ENCODE peak calls at places on chromosomes 16 and 17, in four cellular contexts. One of them, this sample, is unnamed.

GRCh38 chr17:40610359-40610758 is 37.3 kb downstream of the SMARCE1 start:
- DNase-seq in mucosa of descending colon: no peak
- DNase-seq in prostate gland: no peak
- DNase-seq in NB4: no peak
- DNase-seq in this sample: no peak

GRCh38 chr16:56306690-56307533 is 115.6 kb downstream of the GNAO1 start:
- DNase-seq in NB4: no peak
- DNase-seq in prostate gland: no peak
- DNase-seq in mucosa of descending colon: no peak
- DNase-seq in this sample: no peak

GRCh38 chr17:38538906-38539305 is 66.8 kb downstream of the SRCIN1 start:
- DNase-seq in NB4: no peak
- DNase-seq in mucosa of descending colon: no peak
- DNase-seq in prostate gland: no peak
- DNase-seq in this sample: no peak

GRCh38 chr16:83390759-83391158 is 417.0 kb upstream of the HSBP1 start:
- DNase-seq in NB4: no peak
- DNase-seq in mucosa of descending colon: no peak
- DNase-seq in prostate gland: no peak
- DNase-seq in this sample: no peak

GRCh38 chr16:77991701-77992100 is 30.6 kb upstream of the CLEC3A start:
- DNase-seq in NB4: no peak
- DNase-seq in prostate gland: no peak
- DNase-seq in mucosa of descending colon: no peak
- DNase-seq in this sample: no peak

GRCh38 chr16:17396762-17397498 is 73.8 kb downstream of the XYLT1 start:
- DNase-seq in NB4: no peak
- DNase-seq in mucosa of descending colon: no peak
- DNase-seq in prostate gland: peak; percentile 59
- DNase-seq in this sample: no peak

GRCh38 chr16:77374384-77374783 is 60.5 kb downstream of the ADAMTS18 start:
- DNase-seq in NB4: no peak
- DNase-seq in prostate gland: peak; percentile 15
- DNase-seq in mucosa of descending colon: no peak
- DNase-seq in this sample: no peak

GRCh38 chr17:79793924-79794304 is 3.0 kb downstream of the CBX8 start:
- DNase-seq in NB4: no peak
- DNase-seq in prostate gland: no peak
- DNase-seq in mucosa of descending colon: no peak
- DNase-seq in this sample: no peak

GRCh38 chr17:83062011-83062817 is 17.2 kb upstream of the METRNL start:
- DNase-seq in mucosa of descending colon: peak; percentile 43
- DNase-seq in prostate gland: no peak
- DNase-seq in NB4: no peak
- DNase-seq in this sample: peak; percentile 40

GRCh38 chr17:72567774-72568173 is 447.0 kb downstream of the SOX9 start:
- DNase-seq in NB4: no peak
- DNase-seq in prostate gland: no peak
- DNase-seq in mucosa of descending colon: no peak
- DNase-seq in this sample: no peak

GRCh38 chr16:87350681-87351319 is 32.8 kb downstream of the FBXO31 start:
- DNase-seq in prostate gland: no peak
- DNase-seq in NB4: no peak
- DNase-seq in mucosa of descending colon: no peak
- DNase-seq in this sample: no peak

GRCh38 chr16:10688291-10688690 is 6.4 kb downstream of the TEKT5 start:
- DNase-seq in prostate gland: peak; percentile 19
- DNase-seq in mucosa of descending colon: no peak
- DNase-seq in NB4: no peak
- DNase-seq in this sample: no peak

GRCh38 chr17:80118601-80119270 is 17.4 kb downstream of the GAA start:
- DNase-seq in NB4: no peak
- DNase-seq in mucosa of descending colon: no peak
- DNase-seq in prostate gland: no peak
- DNase-seq in this sample: no peak

GRCh38 chr17:27529230-27529796 is 73.1 kb downstream of the KSR1 start:
- DNase-seq in mucosa of descending colon: no peak
- DNase-seq in NB4: peak; percentile 92
- DNase-seq in prostate gland: no peak
- DNase-seq in this sample: peak; percentile 58

GRCh38 chr16:440627-441026 is 15.2 kb downstream of the RAB11FIP3 start:
- DNase-seq in mucosa of descending colon: no peak
- DNase-seq in prostate gland: no peak
- DNase-seq in NB4: no peak
- DNase-seq in this sample: no peak

GRCh38 chr16:27355610-27356009 is 41.8 kb downstream of the IL4R start:
- DNase-seq in mucosa of descending colon: peak; percentile 63
- DNase-seq in prostate gland: no peak
- DNase-seq in NB4: peak; percentile 58
- DNase-seq in this sample: peak; percentile 71
- TF ChIP-seq CTCF in mucosa of descending colon: no peak
- TF ChIP-seq CTCF in prostate gland: no peak
- TF ChIP-seq CTCF in NB4: peak; percentile 59
- TF ChIP-seq CTCF in this sample: peak; percentile 69

GRCh38 chr16:67228034-67228785 is 1.3 kb downstream of the TMEM208 start:
- DNase-seq in mucosa of descending colon: peak; percentile 43
- DNase-seq in prostate gland: no peak
- DNase-seq in NB4: no peak
- DNase-seq in this sample: no peak

GRCh38 chr16:67228905-67229304 is 2.0 kb downstream of the TMEM208 start:
- DNase-seq in prostate gland: no peak
- DNase-seq in mucosa of descending colon: peak; percentile 38
- DNase-seq in NB4: no peak
- DNase-seq in this sample: no peak

GRCh38 chr16:67227567-67227921 is 614 bp downstream of the TMEM208 start:
- DNase-seq in mucosa of descending colon: no peak
- DNase-seq in NB4: no peak
- DNase-seq in prostate gland: no peak
- DNase-seq in this sample: no peak

GRCh38 chr16:67226295-67226803 is 581 bp upstream of the TMEM208 start:
- DNase-seq in prostate gland: no peak
- DNase-seq in NB4: no peak
- DNase-seq in mucosa of descending colon: no peak
- DNase-seq in this sample: no peak

GRCh38 chr16:67226804-67227566 is at the start of gene TMEM208:
- DNase-seq in NB4: peak; percentile 100
- DNase-seq in prostate gland: peak; percentile 95
- DNase-seq in mucosa of descending colon: peak; percentile 98
- DNase-seq in this sample: peak; percentile 97
- TF ChIP-seq CTCF in NB4: peak; percentile 10
- TF ChIP-seq CTCF in prostate gland: no peak
- TF ChIP-seq CTCF in mucosa of descending colon: no peak
- TF ChIP-seq CTCF in this sample: no peak

DNA sequence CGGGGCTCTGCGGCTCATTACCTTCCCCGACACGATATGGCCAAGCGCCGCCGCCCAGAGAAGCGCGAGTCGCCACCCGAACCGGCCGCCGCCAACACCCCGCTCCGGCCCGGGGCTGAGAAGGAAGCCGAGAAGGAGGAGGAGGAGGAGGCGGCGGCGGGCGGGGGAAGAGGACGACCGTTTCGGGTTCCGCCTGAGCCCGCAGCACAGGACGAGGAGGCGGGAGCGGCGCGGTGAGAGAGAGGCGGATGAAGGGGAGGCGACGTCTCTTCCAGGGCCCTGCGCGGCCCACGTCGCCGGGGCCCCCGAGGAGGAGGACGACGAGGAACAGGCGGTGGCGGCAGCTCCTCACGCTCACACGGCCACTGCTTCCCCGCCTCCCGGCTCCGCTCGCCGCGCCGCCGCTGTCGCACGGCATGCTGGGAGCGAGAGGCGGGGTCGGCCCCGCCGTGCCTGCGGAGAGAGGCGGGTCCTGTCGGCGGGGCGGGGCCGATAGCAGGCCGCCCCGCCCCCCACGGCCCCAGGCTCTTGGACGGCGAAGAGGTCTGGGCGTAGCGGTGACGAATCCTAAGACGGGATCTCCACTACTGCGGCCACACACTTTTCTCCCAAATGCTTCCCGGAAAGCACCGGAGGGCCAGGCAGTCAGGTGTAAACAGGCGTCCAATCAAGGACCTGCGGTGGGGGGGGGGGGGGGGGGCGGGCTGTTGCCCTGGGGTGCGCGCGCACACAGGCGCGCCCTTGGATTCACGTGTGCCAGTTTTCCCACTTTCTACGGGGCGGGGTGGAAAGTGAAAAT is 97.3 kb upstream of the METTL9 start:
- DNase-seq in NB4: peak; percentile 92
- DNase-seq in prostate gland: peak; percentile 94
- DNase-seq in mucosa of descending colon: peak; percentile 97
- DNase-seq in this sample: peak; percentile 93
- TF ChIP-seq CTCF in NB4: no peak
- TF ChIP-seq CTCF in prostate gland: no peak
- TF ChIP-seq CTCF in mucosa of descending colon: no peak
- TF ChIP-seq CTCF in this sample: no peak

DNA sequence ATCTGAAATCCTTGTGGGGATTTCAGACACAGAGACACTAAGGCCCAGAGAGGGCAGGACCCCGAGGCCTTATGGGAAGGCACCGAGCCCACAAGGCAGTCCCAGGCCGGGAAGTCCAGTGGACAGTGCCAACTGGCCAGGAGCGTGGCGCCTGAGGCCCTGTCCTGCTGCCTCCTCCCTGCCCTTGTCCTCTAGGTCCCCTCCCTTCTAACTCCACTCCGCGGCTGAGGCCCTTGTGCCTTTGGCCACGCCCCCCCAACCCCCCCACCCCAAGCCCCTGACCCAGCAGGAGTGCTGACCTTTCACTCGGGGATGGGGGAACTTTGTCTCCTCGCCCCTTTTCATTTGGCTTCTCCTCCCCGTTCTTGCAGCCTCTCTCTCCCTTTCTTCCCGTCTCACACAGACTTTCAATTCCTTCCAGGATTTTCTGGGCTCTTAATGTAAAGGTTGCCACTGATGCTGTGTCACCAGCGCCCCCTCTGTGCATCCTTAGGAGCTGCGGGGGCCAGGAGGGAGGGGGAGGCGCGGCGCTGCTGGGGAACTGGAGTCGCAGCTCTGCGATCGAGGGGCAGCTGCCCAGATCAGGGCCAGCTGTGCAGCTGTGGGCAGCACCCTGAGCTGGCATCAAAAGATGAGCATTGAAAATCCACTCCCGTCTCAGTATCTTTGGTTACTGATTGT is 29.1 kb downstream of the CRHR1 start:
- DNase-seq in mucosa of descending colon: no peak
- DNase-seq in prostate gland: no peak
- DNase-seq in NB4: no peak
- DNase-seq in this sample: no peak
- TF ChIP-seq CTCF in mucosa of descending colon: no peak
- TF ChIP-seq CTCF in prostate gland: no peak
- TF ChIP-seq CTCF in NB4: peak; percentile 34
- TF ChIP-seq CTCF in this sample: no peak

GRCh38 chr16:79882292-79882995 is 281.9 kb upstream of the MAF start:
- DNase-seq in prostate gland: no peak
- DNase-seq in mucosa of descending colon: no peak
- DNase-seq in NB4: no peak
- DNase-seq in this sample: no peak

GRCh38 chr16:79883494-79883893 is 283.0 kb upstream of the MAF start:
- DNase-seq in prostate gland: no peak
- DNase-seq in NB4: no peak
- DNase-seq in mucosa of descending colon: no peak
- DNase-seq in this sample: no peak

GRCh38 chr16:79887541-79888540 is 287.3 kb upstream of the MAF start:
- DNase-seq in prostate gland: peak; percentile 54
- DNase-seq in mucosa of descending colon: no peak
- DNase-seq in NB4: no peak
- DNase-seq in this sample: no peak

DNA sequence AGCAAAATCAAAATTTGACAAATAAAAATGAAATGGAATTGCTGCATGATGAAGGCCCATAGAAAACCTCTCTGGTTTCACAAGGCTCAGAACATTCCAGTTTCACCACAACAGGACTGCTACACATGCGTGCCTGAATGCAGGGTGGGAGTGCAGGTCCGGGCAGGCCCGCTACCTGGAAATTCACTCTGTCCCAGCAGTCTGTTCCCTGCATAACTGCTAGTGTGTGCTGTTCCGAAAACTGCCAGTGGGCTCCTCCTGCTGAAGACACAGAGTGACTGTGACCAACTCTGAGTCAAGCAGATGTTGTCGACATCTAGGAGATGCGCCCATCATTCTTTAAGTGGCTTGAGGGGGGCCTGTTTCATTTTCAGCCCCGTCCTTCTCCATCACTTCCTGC is 284.8 kb upstream of the MAF start:
- DNase-seq in mucosa of descending colon: no peak
- DNase-seq in NB4: no peak
- DNase-seq in prostate gland: peak; percentile 84
- DNase-seq in this sample: no peak
- TF ChIP-seq CTCF in mucosa of descending colon: no peak
- TF ChIP-seq CTCF in NB4: no peak
- TF ChIP-seq CTCF in prostate gland: no peak
- TF ChIP-seq CTCF in this sample: no peak

GRCh38 chr17:20920813-20921199 is 122.0 kb downstream of the USP22 start:
- DNase-seq in mucosa of descending colon: no peak
- DNase-seq in NB4: no peak
- DNase-seq in prostate gland: no peak
- DNase-seq in this sample: no peak

GRCh38 chr17:20924306-20924705 is 118.5 kb downstream of the USP22 start:
- DNase-seq in NB4: no peak
- DNase-seq in mucosa of descending colon: no peak
- DNase-seq in prostate gland: no peak
- DNase-seq in this sample: no peak

GRCh38 chr17:20916383-20916782 is 126.4 kb downstream of the USP22 start:
- DNase-seq in prostate gland: no peak
- DNase-seq in mucosa of descending colon: no peak
- DNase-seq in NB4: no peak
- DNase-seq in this sample: no peak

GRCh38 chr17:20922128-20922670 is 120.6 kb downstream of the USP22 start:
- DNase-seq in NB4: no peak
- DNase-seq in prostate gland: no peak
- DNase-seq in mucosa of descending colon: no peak
- DNase-seq in this sample: no peak

GRCh38 chr17:20919990-20920812 is 122.6 kb downstream of the USP22 start:
- DNase-seq in mucosa of descending colon: no peak
- DNase-seq in NB4: no peak
- DNase-seq in prostate gland: no peak
- DNase-seq in this sample: no peak
- TF ChIP-seq CTCF in mucosa of descending colon: no peak
- TF ChIP-seq CTCF in NB4: no peak
- TF ChIP-seq CTCF in prostate gland: no peak
- TF ChIP-seq CTCF in this sample: no peak